ENCODE peak calls at places on chromosome 6, in six cellular contexts. X is NCI-H748 treated with DMSO at 0.1 percent for 48 hours, I is GM12878, V is left lung, G is A549, L is brain microvascular endothelial cell. F is an unnamed sample.

GRCh38 chr6:41622210-41622990 is 15.9 kb upstream of the MDFI start:
- DNase-seq in X (no peak), I (peak; percentile 34), V (no peak), G (no peak), L (no peak), F (no peak)

GRCh38 chr6:72950114-72950860 is 275.0 kb downstream of the KHDC1L start:
- DNase-seq in X (no peak), I (no peak), V (no peak), G (peak; percentile 64), L (peak; percentile 77), F (no peak)

GRCh38 chr6:109824105-109824504 is 133.0 kb downstream of the FIG4 start:
- DNase-seq in X (no peak), I (no peak), V (no peak), G (no peak), L (no peak), F (no peak)

GRCh38 chr6:165056292-165056691 is 253.1 kb downstream of the C6orf118 start:
- DNase-seq in X (no peak), I (no peak), V (no peak), G (no peak), L (no peak), F (no peak)

GRCh38 chr6:99846021-99846420 is 148.0 kb downstream of the MCHR2 start:
- DNase-seq in X (no peak), I (no peak), V (no peak), G (no peak), L (no peak), F (no peak)

GRCh38 chr6:138499303-138499991 is at the start of gene NHSL1:
- DNase-seq in X (no peak), I (peak; percentile 34), V (no peak), G (no peak), L (no peak), F (no peak)

GRCh38 chr6:127907960-127908640 is 7.2 kb upstream of the THEMIS start:
- DNase-seq in X (no peak), I (peak; percentile 21), V (no peak), G (no peak), L (no peak), F (no peak)

GRCh38 chr6:47308223-47308567 is 1.5 kb downstream of the TNFRSF21 start:
- DNase-seq in X (no peak), I (no peak), V (no peak), G (no peak), L (no peak), F (no peak)

GRCh38 chr6:159089909-159090308 is 45.1 kb upstream of the TAGAP start:
- DNase-seq in X (no peak), I (no peak), V (no peak), G (no peak), L (no peak), F (no peak)

GRCh38 chr6:13794184-13794583 is 20.2 kb downstream of the MCUR1 start:
- DNase-seq in X (no peak), I (peak; percentile 63), V (no peak), G (peak; percentile 28), L (peak; percentile 79), F (no peak)

GRCh38 chr6:110217255-110217654 is 37.0 kb downstream of the CDC40 start:
- DNase-seq in X (no peak), I (no peak), V (no peak), G (no peak), L (peak; percentile 4), F (no peak)

GRCh38 chr6:29490552-29490951 is 2.8 kb upstream of the MAS1L start:
- DNase-seq in X (no peak), I (no peak), V (no peak), G (no peak), L (no peak), F (no peak)

GRCh38 chr6:104884867-104885517 is 25.3 kb upstream of the HACE1 start:
- DNase-seq in X (no peak), I (no peak), V (no peak), G (no peak), L (no peak), F (no peak)

GRCh38 chr6:87789198-87789899 is 87.3 kb upstream of the AKIRIN2 start:
- DNase-seq in X (no peak), I (no peak), V (peak; percentile 50), G (peak; percentile 90), L (peak; percentile 50), F (no peak)

GRCh38 chr6:71383476-71383875 is 94.9 kb downstream of the OGFRL1 start:
- DNase-seq in X (no peak), I (no peak), V (no peak), G (no peak), L (no peak), F (no peak)

GRCh38 chr6:14921170-14921569 is 324.7 kb upstream of the JARID2 start:
- DNase-seq in X (peak; percentile 92), I (no peak), V (peak; percentile 81), G (no peak), L (no peak), F (no peak)

GRCh38 chr6:100453701-100454521 is 10.8 kb downstream of the SIM1 start:
- DNase-seq in X (no peak), I (no peak), V (no peak), G (no peak), L (no peak), F (peak; percentile 50)

GRCh38 chr6:87822011-87822410 is 120.0 kb upstream of the AKIRIN2 start:
- DNase-seq in X (no peak), I (no peak), V (no peak), G (no peak), L (peak; percentile 13), F (no peak)

GRCh38 chr6:116461563-116462507 is 660 bp downstream of the CALHM6 start:
- DNase-seq in X (peak; percentile 22), I (no peak), V (peak; percentile 64), G (no peak), L (no peak), F (peak; percentile 53)

GRCh38 chr6:41488392-41489129 is 57.6 kb upstream of the FOXP4 start:
- DNase-seq in X (no peak), I (peak; percentile 42), V (peak; percentile 41), G (no peak), L (peak; percentile 86), F (no peak)

GRCh38 chr6:75376347-75377024 is 91.9 kb upstream of the TMEM30A start:
- DNase-seq in X (no peak), I (no peak), V (no peak), G (peak; percentile 82), L (peak; percentile 62), F (no peak)

GRCh38 chr6:140915001-140915950 is 1217.4 kb upstream of the GJE1 start:
- DNase-seq in X (peak; percentile 97), I (no peak), V (no peak), G (no peak), L (no peak), F (no peak)

GRCh38 chr6:11292837-11293236 is 60.4 kb upstream of the NEDD9 start:
- DNase-seq in X (no peak), I (no peak), V (no peak), G (no peak), L (no peak), F (no peak)

F was measured in ureter.